ENCODE peak calls at places on chromosomes 5 and 9, in seven cellular contexts. G, T, N, A, K, Z and U are unnamed samples.

GRCh38 chr5:61619777-61620518 is 287.9 kb downstream of the ZSWIM6 start:
- DNase-seq in G (peak), T (no peak), N (no peak), A (no peak), K (no peak), Z (no peak), U (no peak)

GRCh38 chr5:40227366-40227765 is 452.3 kb upstream of the PTGER4 start:
- DNase-seq in G (no peak), T (no peak), N (no peak), A (peak), K (no peak), Z (no peak), U (no peak)

GRCh38 chr5:164832545-164832944 is 1327.1 kb downstream of the MAT2B start:
- DNase-seq in G (no peak), T (no peak), N (no peak), A (no peak), K (no peak), Z (no peak), U (no peak)

GRCh38 chr9:110769667-110770066 is 101.1 kb downstream of the MUSK start:
- DNase-seq in G (no peak), T (no peak), N (no peak), A (no peak), K (no peak), Z (peak), U (peak)

GRCh38 chr5:14687023-14687665 is 22.6 kb downstream of the OTULIN start:
- DNase-seq in G (no peak), T (no peak), N (peak), A (no peak), K (no peak), Z (no peak), U (peak)

GRCh38 chr9:128249914-128250838 is 25.6 kb downstream of the GOLGA2 start:
- DNase-seq in G (no peak), T (peak), N (peak), A (peak), K (peak), Z (peak), U (peak)

GRCh38 chr9:123028973-123029372 is 4.5 kb upstream of the GPR21 start:
- DNase-seq in G (no peak), T (no peak), N (no peak), A (no peak), K (no peak), Z (no peak), U (no peak)

GRCh38 chr9:37623267-37623666 is 27.5 kb upstream of the FRMPD1 start:
- DNase-seq in G (no peak), T (no peak), N (no peak), A (no peak), K (no peak), Z (no peak), U (no peak)

GRCh38 chr9:115850548-115851304 is 302.9 kb upstream of the PAPPA start:
- DNase-seq in G (no peak), T (no peak), N (no peak), A (peak), K (no peak), Z (peak), U (peak)

GRCh38 chr9:98775831-98776441 is 20.4 kb downstream of the ANKS6 start:
- DNase-seq in G (peak), T (no peak), N (peak), A (peak), K (peak), Z (peak), U (peak)

GRCh38 chr9:35070823-35071813 is 1.3 kb downstream of the VCP start:
- DNase-seq in G (no peak), T (no peak), N (peak), A (no peak), K (no peak), Z (peak), U (peak)

GRCh38 chr5:139190125-139190524 is 8.0 kb downstream of the SIL1 start:
- DNase-seq in G (no peak), T (no peak), N (no peak), A (peak), K (no peak), Z (no peak), U (peak)

GRCh38 chr9:73871636-73872035 is 625.5 kb upstream of the RORB start:
- DNase-seq in G (no peak), T (no peak), N (no peak), A (no peak), K (no peak), Z (no peak), U (no peak)

GRCh38 chr5:144896473-144896872 is 725.8 kb downstream of the KCTD16 start:
- DNase-seq in G (no peak), T (no peak), N (no peak), A (no peak), K (no peak), Z (no peak), U (no peak)

GRCh38 chr5:145531038-145531734 is 304.0 kb downstream of the PRELID2 start:
- DNase-seq in G (no peak), T (no peak), N (no peak), A (peak), K (no peak), Z (peak), U (peak)

GRCh38 chr5:172765766-172766286 is 5.2 kb downstream of the DUSP1 start:
- DNase-seq in G (no peak), T (no peak), N (no peak), A (peak), K (no peak), Z (no peak), U (no peak)

GRCh38 chr5:75566710-75567309 is 44.4 kb upstream of the ANKDD1B start:
- DNase-seq in G (no peak), T (no peak), N (peak), A (peak), K (peak), Z (peak), U (peak)

GRCh38 chr5:136249678-136250266 is 56.8 kb upstream of the SMIM32 start:
- DNase-seq in G (peak), T (no peak), N (peak), A (peak), K (peak), Z (peak), U (peak)

GRCh38 chr5:45383985-45384384 is 312.2 kb downstream of the HCN1 start:
- DNase-seq in G (no peak), T (no peak), N (no peak), A (no peak), K (no peak), Z (no peak), U (no peak)

GRCh38 chr5:93579561-93580386 is 1.2 kb downstream of the NR2F1-AS1 start:
- DNase-seq in G (no peak), T (no peak), N (no peak), A (peak), K (peak), Z (peak), U (peak)

GRCh38 chr5:133741818-133742355 is 129.5 kb upstream of the FSTL4 start:
- DNase-seq in G (no peak), T (no peak), N (no peak), A (no peak), K (no peak), Z (no peak), U (no peak)

GRCh38 chr9:34612788-34613390 is 992 bp upstream of the RPP25L start:
- DNase-seq in G (peak), T (peak), N (peak), A (peak), K (peak), Z (peak), U (peak)

GRCh38 chr5:145965804-145966203 is 29.4 kb downstream of the SH3RF2 start:
- DNase-seq in G (no peak), T (no peak), N (no peak), A (no peak), K (no peak), Z (no peak), U (no peak)

GRCh38 chr9:127360205-127360604 is 36.8 kb upstream of the SLC2A8 start:
- DNase-seq in G (no peak), T (no peak), N (no peak), A (no peak), K (no peak), Z (peak), U (no peak)

GRCh38 chr9:18985464-18985951 is 47.5 kb downstream of the SAXO1 start:
- DNase-seq in G (no peak), T (no peak), N (no peak), A (peak), K (no peak), Z (no peak), U (no peak)

GRCh38 chr5:80227979-80228596 is 27.8 kb downstream of the SERINC5 start:
- DNase-seq in G (no peak), T (no peak), N (no peak), A (no peak), K (no peak), Z (no peak), U (no peak)

GRCh38 chr5:174003795-174004194 is 14.8 kb downstream of the C5orf47 start:
- DNase-seq in G (no peak), T (no peak), N (no peak), A (no peak), K (no peak), Z (no peak), U (no peak)

GRCh38 chr9:9920425-9920824 is 692.4 kb downstream of the PTPRD start:
- DNase-seq in G (no peak), T (no peak), N (no peak), A (no peak), K (no peak), Z (no peak), U (no peak)

GRCh38 chr5:119397518-119398380 is 41.9 kb downstream of the TNFAIP8 start:
- DNase-seq in G (no peak), T (no peak), N (no peak), A (peak), K (no peak), Z (peak), U (peak)

GRCh38 chr5:170348069-170348702 is 41.0 kb downstream of the KCNMB1 start:
- DNase-seq in G (no peak), T (no peak), N (no peak), A (peak), K (no peak), Z (no peak), U (no peak)

GRCh38 chr5:6193315-6193714 is 185.0 kb downstream of the MED10 start:
- DNase-seq in G (no peak), T (no peak), N (no peak), A (no peak), K (no peak), Z (no peak), U (no peak)

GRCh38 chr5:58074717-58075116 is 385.2 kb downstream of the PLK2 start:
- DNase-seq in G (no peak), T (no peak), N (no peak), A (no peak), K (no peak), Z (no peak), U (no peak)